ENCODE peak calls at places on chromosomes 7 and 10, in eight cellular contexts. V, E, M, C, I, H, T and K are unnamed samples.

GRCh38 chr7:96778263-96778662 is 68.6 kb upstream of the SEM1 start:
- DNase-seq in E (peak; percentile 25), I (no peak), V (no peak), M (peak; percentile 22), C (no peak), H (no peak), T (no peak), K (no peak)

GRCh38 chr7:128164061-128164954 is 76.8 kb upstream of the LEP start:
- DNase-seq in V (no peak), M (peak; percentile 99), I (peak; percentile 54), E (peak; percentile 96), T (peak; percentile 77), C (no peak), H (no peak), K (peak; percentile 77)

GRCh38 chr7:108261560-108262255 is 131.5 kb upstream of the LAMB4 start:
- DNase-seq in I (no peak), V (no peak), H (no peak), E (no peak), T (no peak), M (no peak), C (no peak), K (no peak)

GRCh38 chr7:27901028-27901760 is 161.2 kb downstream of the TAX1BP1 start:
- DNase-seq in I (peak; percentile 20), C (no peak), T (no peak), V (no peak), M (peak; percentile 63), H (no peak), E (peak; percentile 19), K (no peak)

GRCh38 chr10:35335133-35335532 is 1.2 kb upstream of the CCNY start:
- DNase-seq in C (no peak), T (no peak), I (no peak), V (no peak), H (no peak), E (peak; percentile 46), M (peak; percentile 62), K (no peak)

GRCh38 chr7:69318794-69319193 is 279.5 kb upstream of the AUTS2 start:
- DNase-seq in T (no peak), H (no peak), I (no peak), V (no peak), E (no peak), C (no peak), M (no peak), K (no peak)

GRCh38 chr10:44068716-44069482 is 316.0 kb downstream of the CXCL12 start:
- DNase-seq in I (no peak), T (no peak), V (no peak), E (no peak), C (peak; percentile 48), M (no peak), H (no peak), K (no peak)

GRCh38 chr10:80260295-80261243 is 28.9 kb downstream of the MAT1A start:
- DNase-seq in I (peak; percentile 25), C (no peak), E (peak; percentile 20), V (no peak), T (no peak), M (no peak), H (no peak), K (no peak)

GRCh38 chr7:30755384-30756154 is 3.6 kb downstream of the INMT start:
- DNase-seq in I (peak; percentile 35), H (peak; percentile 68), V (peak; percentile 86), E (no peak), C (no peak), T (no peak), M (no peak), K (no peak)

GRCh38 chr10:33326897-33327296 is 7.6 kb downstream of the NRP1 start:
- DNase-seq in C (no peak), H (no peak), I (no peak), E (no peak), M (no peak), T (no peak), V (no peak), K (no peak)

GRCh38 chr10:115944538-115944937 is 328.5 kb downstream of the GFRA1 start:
- DNase-seq in M (no peak), V (no peak), E (no peak), I (no peak), H (no peak), T (no peak), C (no peak), K (no peak)

GRCh38 chr10:69344591-69345244 is 66.4 kb downstream of the HK1 start:
- DNase-seq in E (no peak), T (no peak), M (no peak), H (no peak), I (no peak), C (no peak), V (no peak), K (no peak)

GRCh38 chr10:22908837-22909236 is 19.0 kb upstream of the ARMC3 start:
- DNase-seq in E (no peak), M (no peak), H (no peak), V (no peak), T (no peak), C (no peak), I (no peak), K (no peak)

GRCh38 chr10:1270490-1270889 is 214.3 kb downstream of the WDR37 start:
- DNase-seq in H (no peak), E (no peak), T (no peak), I (no peak), C (no peak), V (no peak), M (no peak), K (no peak)
- TF ChIP-seq CTCF in H (no peak), E (no peak), T (no peak), I (no peak), C (no peak), V (no peak), M (no peak), K (no peak)

GRCh38 chr7:157927313-157927925 is 590.6 kb downstream of the DNAJB6 start:
- DNase-seq in T (no peak), V (no peak), C (no peak), I (no peak), E (no peak), H (no peak), M (no peak), K (no peak)
- H3K4me3 ChIP-seq in T (no peak overlapping the region), V (no peak overlapping the region), C (no peak overlapping the region), I (no peak overlapping the region), E (no peak overlapping the region), H (no peak overlapping the region), M (no peak overlapping the region), K (no peak overlapping the region)

DNA sequence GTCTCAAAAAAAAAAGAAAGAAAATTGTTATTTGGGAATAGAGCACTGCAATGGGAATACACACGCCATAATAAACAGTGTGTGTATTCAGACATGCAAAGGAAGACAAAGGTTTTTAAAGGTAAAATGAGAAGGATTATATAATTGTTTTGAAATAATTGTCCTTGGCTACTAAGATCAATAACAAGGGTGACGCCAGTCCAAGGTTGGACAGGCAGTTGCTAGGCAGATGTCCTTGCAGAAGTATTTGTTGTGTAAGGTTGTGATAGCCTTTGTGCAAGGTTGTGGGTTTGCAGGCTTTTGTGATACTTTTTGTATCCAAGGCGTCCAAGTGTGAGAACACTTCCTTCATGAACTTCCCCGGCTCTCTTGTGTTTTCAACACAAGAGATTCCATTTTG is 72.3 kb upstream of the PRLHR start:
- DNase-seq in V (no peak), T (no peak), C (no peak), E (no peak), M (no peak), I (peak; percentile 43), H (no peak), K (no peak)
- TF ChIP-seq CTCF in V (no peak), T (no peak), C (no peak), E (no peak), M (no peak), I (no peak), H (no peak), K (no peak)

GRCh38 chr7:92925876-92926696 is 89.7 kb upstream of the CDK6 start:
- DNase-seq in T (no peak), V (no peak), M (no peak), I (no peak), H (no peak), C (no peak), E (no peak), K (no peak)
- H3K4me3 ChIP-seq in T (no peak overlapping the region), V (no peak overlapping the region), M (no peak overlapping the region), I (no peak overlapping the region), H (no peak overlapping the region), C (no peak overlapping the region), E (no peak overlapping the region), K (no peak overlapping the region)

GRCh38 chr7:72335561-72336381 is 76.4 kb downstream of the CALN1 start:
- DNase-seq in V (no peak), M (no peak), I (peak; percentile 28), H (peak; percentile 56), T (no peak), C (no peak), E (no peak), K (no peak)

GRCh38 chr7:72334733-72335132 is 77.4 kb downstream of the CALN1 start:
- DNase-seq in I (no peak), H (no peak), V (no peak), E (no peak), T (no peak), M (no peak), C (no peak), K (no peak)

GRCh38 chr7:72336887-72337821 is 75.0 kb downstream of the CALN1 start:
- DNase-seq in H (peak; percentile 52), I (peak; percentile 37), C (no peak), T (peak; percentile 71), E (no peak), V (no peak), M (no peak), K (no peak)

GRCh38 chr7:72336382-72336886 is 75.7 kb downstream of the CALN1 start:
- DNase-seq in I (peak; percentile 26), V (no peak), T (peak; percentile 71), H (no peak), M (no peak), E (no peak), C (no peak), K (no peak)

DNA sequence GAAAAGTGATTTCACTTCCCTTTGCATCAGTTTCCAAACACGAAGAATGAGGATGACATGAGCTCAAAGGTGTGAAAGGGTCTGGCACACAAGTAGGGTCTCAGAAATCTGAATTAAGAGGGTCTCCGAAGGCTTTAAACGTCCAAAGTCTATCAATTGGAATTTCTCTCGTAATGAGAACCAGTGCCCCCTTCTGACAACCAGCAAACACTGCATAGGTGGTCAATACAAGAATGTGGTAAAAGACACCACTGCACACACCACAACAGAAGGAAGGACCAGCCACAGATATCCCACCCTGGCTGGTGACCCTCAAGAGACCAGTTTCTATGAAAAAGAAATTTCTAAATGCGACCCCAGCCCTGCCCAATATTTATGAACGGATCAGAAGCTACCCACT is 78.1 kb downstream of the CALN1 start:
- DNase-seq in E (no peak), M (no peak), H (no peak), C (no peak), T (no peak), V (no peak), I (no peak), K (no peak)
- TF ChIP-seq CTCF in E (no peak), M (no peak), H (peak; percentile 42), C (no peak), T (no peak), V (no peak), I (peak; percentile 34), K (no peak)